ENCODE peak calls at places on chromosomes 3 and 15, in five cellular contexts. One of them, this sample, is unnamed.

GRCh38 chr3:17179381-17180205 is 294.8 kb downstream of the PLCL2 start:
- DNase-seq in H9: no peak
- DNase-seq in HuH-7.5: no peak
- DNase-seq in AG10803: peak
- DNase-seq in mesendoderm: no peak
- DNase-seq in this sample: no peak

GRCh38 chr3:16849795-16850194 is 35.0 kb upstream of the PLCL2 start:
- DNase-seq in mesendoderm: peak
- DNase-seq in HuH-7.5: no peak
- DNase-seq in AG10803: peak
- DNase-seq in H9: no peak
- DNase-seq in this sample: no peak

GRCh38 chr15:56683925-56684324 is 49.4 kb downstream of the ZNF280D start:
- DNase-seq in H9: no peak
- DNase-seq in HuH-7.5: no peak
- DNase-seq in mesendoderm: no peak
- DNase-seq in AG10803: no peak
- DNase-seq in this sample: no peak

GRCh38 chr3:67418539-67419529 is 235.6 kb downstream of the SUCLG2 start:
- DNase-seq in mesendoderm: no peak
- DNase-seq in HuH-7.5: no peak
- DNase-seq in AG10803: peak
- DNase-seq in H9: no peak
- DNase-seq in this sample: no peak

GRCh38 chr3:69865920-69866679 is 126.8 kb downstream of the MITF start:
- DNase-seq in HuH-7.5: no peak
- DNase-seq in H9: peak
- DNase-seq in AG10803: no peak
- DNase-seq in mesendoderm: peak
- DNase-seq in this sample: peak

GRCh38 chr3:69855436-69856162 is 116.3 kb downstream of the MITF start:
- DNase-seq in mesendoderm: peak
- DNase-seq in AG10803: peak
- DNase-seq in HuH-7.5: no peak
- DNase-seq in H9: no peak
- DNase-seq in this sample: no peak

GRCh38 chr3:166531730-166532129 is 694.5 kb upstream of the BCHE start:
- DNase-seq in H9: no peak
- DNase-seq in mesendoderm: peak
- DNase-seq in HuH-7.5: no peak
- DNase-seq in AG10803: no peak
- DNase-seq in this sample: peak

GRCh38 chr3:159432721-159433300 is 555.8 kb upstream of the IL12A start:
- DNase-seq in AG10803: no peak
- DNase-seq in mesendoderm: no peak
- DNase-seq in H9: no peak
- DNase-seq in HuH-7.5: no peak
- DNase-seq in this sample: no peak

GRCh38 chr15:80203361-80203885 is 48.6 kb downstream of the CTXND1 start:
- DNase-seq in AG10803: no peak
- DNase-seq in HuH-7.5: no peak
- DNase-seq in mesendoderm: peak
- DNase-seq in H9: peak
- DNase-seq in this sample: peak

GRCh38 chr15:48459571-48460461 is 128.6 kb downstream of the DUT start:
- DNase-seq in AG10803: peak
- DNase-seq in H9: no peak
- DNase-seq in mesendoderm: no peak
- DNase-seq in HuH-7.5: no peak
- DNase-seq in this sample: no peak

GRCh38 chr15:77720617-77721016 is 87.9 kb upstream of the LINGO1 start:
- DNase-seq in H9: no peak
- DNase-seq in AG10803: no peak
- DNase-seq in mesendoderm: no peak
- DNase-seq in HuH-7.5: no peak
- DNase-seq in this sample: no peak

GRCh38 chr15:57150066-57150865 is 226.0 kb upstream of the CGNL1 start:
- DNase-seq in HuH-7.5: no peak
- DNase-seq in mesendoderm: no peak
- DNase-seq in H9: no peak
- DNase-seq in AG10803: no peak
- DNase-seq in this sample: no peak

GRCh38 chr15:69154684-69155083 is 5.8 kb upstream of the GLCE start:
- DNase-seq in mesendoderm: peak
- DNase-seq in AG10803: peak
- DNase-seq in H9: no peak
- DNase-seq in HuH-7.5: no peak
- DNase-seq in this sample: no peak

GRCh38 chr3:55452886-55453285 is 34.2 kb downstream of the WNT5A start:
- DNase-seq in AG10803: no peak
- DNase-seq in mesendoderm: no peak
- DNase-seq in HuH-7.5: no peak
- DNase-seq in H9: no peak
- DNase-seq in this sample: no peak

GRCh38 chr3:149401215-149401925 is 23.9 kb upstream of the TM4SF1 start:
- DNase-seq in mesendoderm: no peak
- DNase-seq in AG10803: no peak
- DNase-seq in H9: no peak
- DNase-seq in HuH-7.5: no peak
- DNase-seq in this sample: no peak

GRCh38 chr15:22262613-22263020 is 182.3 kb downstream of the OR4M2 start:
- DNase-seq in AG10803: no peak
- DNase-seq in H9: no peak
- DNase-seq in HuH-7.5: no peak
- DNase-seq in mesendoderm: no peak
- DNase-seq in this sample: no peak

GRCh38 chr3:106913111-106913698 is 464.0 kb upstream of the CCDC54 start:
- DNase-seq in H9: peak
- DNase-seq in mesendoderm: peak
- DNase-seq in AG10803: no peak
- DNase-seq in HuH-7.5: no peak
- DNase-seq in this sample: peak

GRCh38 chr3:44058022-44058867 is 183.4 kb upstream of the TOPAZ1 start:
- DNase-seq in AG10803: peak
- DNase-seq in H9: no peak
- DNase-seq in mesendoderm: peak
- DNase-seq in HuH-7.5: no peak
- DNase-seq in this sample: peak

GRCh38 chr3:59341441-59341840 is 291.6 kb upstream of the CFAP20DC start:
- DNase-seq in HuH-7.5: no peak
- DNase-seq in mesendoderm: no peak
- DNase-seq in H9: no peak
- DNase-seq in AG10803: no peak
- DNase-seq in this sample: no peak

GRCh38 chr3:154122096-154122911 is 1.1 kb downstream of the ARHGEF26 start:
- DNase-seq in H9: peak
- DNase-seq in mesendoderm: peak
- DNase-seq in HuH-7.5: no peak
- DNase-seq in AG10803: no peak
- DNase-seq in this sample: peak

GRCh38 chr3:51974277-51974962 is 444 bp upstream of the ABHD14A start:
- DNase-seq in HuH-7.5: no peak
- DNase-seq in mesendoderm: no peak
- DNase-seq in H9: no peak
- DNase-seq in AG10803: no peak
- DNase-seq in this sample: no peak

GRCh38 chr3:194343561-194343893 is 7.6 kb downstream of the CPN2 start:
- DNase-seq in HuH-7.5: no peak
- DNase-seq in H9: no peak
- DNase-seq in AG10803: no peak
- DNase-seq in mesendoderm: no peak
- DNase-seq in this sample: no peak

GRCh38 chr15:78243491-78243941 is 9.2 kb upstream of the ACSBG1 start:
- DNase-seq in H9: peak
- DNase-seq in HuH-7.5: no peak
- DNase-seq in AG10803: no peak
- DNase-seq in mesendoderm: peak
- DNase-seq in this sample: peak

GRCh38 chr3:125077864-125078263 is 22.1 kb upstream of the HEG1 start:
- DNase-seq in AG10803: no peak
- DNase-seq in H9: no peak
- DNase-seq in mesendoderm: no peak
- DNase-seq in HuH-7.5: no peak
- DNase-seq in this sample: no peak

GRCh38 chr15:29135702-29136426 is 133.8 kb downstream of the NSMCE3 start:
- DNase-seq in HuH-7.5: no peak
- DNase-seq in AG10803: no peak
- DNase-seq in mesendoderm: no peak
- DNase-seq in H9: peak
- DNase-seq in this sample: no peak

GRCh38 chr15:40875996-40876740 is 2.1 kb upstream of the RHOV start:
- DNase-seq in HuH-7.5: no peak
- DNase-seq in H9: no peak
- DNase-seq in AG10803: no peak
- DNase-seq in mesendoderm: no peak
- DNase-seq in this sample: no peak

GRCh38 chr3:110234831-110235230 is 836.8 kb upstream of the NECTIN3 start:
- DNase-seq in mesendoderm: no peak
- DNase-seq in H9: no peak
- DNase-seq in HuH-7.5: no peak
- DNase-seq in AG10803: peak
- DNase-seq in this sample: no peak

GRCh38 chr3:12759693-12760565 is 870 bp upstream of the TMEM40 start:
- DNase-seq in H9: no peak
- DNase-seq in mesendoderm: peak
- DNase-seq in HuH-7.5: no peak
- DNase-seq in AG10803: no peak
- DNase-seq in this sample: no peak